ENCODE peak calls at places on chromosomes 3 and 15, in four cellular contexts. One of them, this sample, is unnamed. For H3K4me1, the result is how much of the 10 kb centered on the place peaks cover.

GRCh38 chr15:68783226-68784054 is 37.3 kb downstream of the ANP32A start:
- DNase-seq in IMR-90: no peak
- DNase-seq in pancreas: peak
- DNase-seq in CD8-positive, alpha-beta T cell: peak
- DNase-seq in this sample: peak

GRCh38 chr15:67998599-67999122 is 55.5 kb upstream of the PIAS1 start:
- DNase-seq in pancreas: peak
- DNase-seq in IMR-90: peak
- DNase-seq in CD8-positive, alpha-beta T cell: no peak
- DNase-seq in this sample: no peak

GRCh38 chr3:99013794-99014315 is 112.4 kb upstream of the DCBLD2 start:
- DNase-seq in pancreas: no peak
- DNase-seq in IMR-90: no peak
- DNase-seq in CD8-positive, alpha-beta T cell: no peak
- DNase-seq in this sample: no peak

GRCh38 chr3:36763850-36764703 is at the start of gene DCLK3:
- DNase-seq in pancreas: no peak
- DNase-seq in CD8-positive, alpha-beta T cell: no peak
- DNase-seq in IMR-90: no peak
- DNase-seq in this sample: peak

GRCh38 chr15:69265347-69265955 is 33.3 kb upstream of the PAQR5 start:
- DNase-seq in pancreas: no peak
- DNase-seq in IMR-90: peak
- DNase-seq in CD8-positive, alpha-beta T cell: no peak
- DNase-seq in this sample: peak

GRCh38 chr3:33578325-33579180 is 138.3 kb upstream of the UBP1 start:
- DNase-seq in pancreas: no peak
- DNase-seq in CD8-positive, alpha-beta T cell: no peak
- DNase-seq in IMR-90: peak
- DNase-seq in this sample: peak

GRCh38 chr3:69304396-69304795 is 81.5 kb downstream of the FRMD4B start:
- DNase-seq in IMR-90: no peak
- DNase-seq in CD8-positive, alpha-beta T cell: no peak
- DNase-seq in pancreas: no peak
- DNase-seq in this sample: no peak

GRCh38 chr3:71652786-71653419 is 69.4 kb upstream of the FOXP1 start:
- DNase-seq in pancreas: peak
- DNase-seq in CD8-positive, alpha-beta T cell: no peak
- DNase-seq in IMR-90: peak
- DNase-seq in this sample: peak

GRCh38 chr3:73669268-73669667 is 44.5 kb upstream of the PDZRN3 start:
- DNase-seq in IMR-90: peak
- DNase-seq in CD8-positive, alpha-beta T cell: no peak
- DNase-seq in pancreas: no peak
- DNase-seq in this sample: no peak

GRCh38 chr3:37999836-38000235 is 9.2 kb downstream of the VILL start:
- DNase-seq in CD8-positive, alpha-beta T cell: no peak
- DNase-seq in IMR-90: no peak
- DNase-seq in pancreas: peak
- DNase-seq in this sample: no peak

GRCh38 chr15:101549647-101550046 is 60.1 kb upstream of the PCSK6 start:
- DNase-seq in pancreas: no peak
- DNase-seq in CD8-positive, alpha-beta T cell: no peak
- DNase-seq in IMR-90: no peak
- DNase-seq in this sample: no peak

GRCh38 chr3:141331370-141332318 is 36.7 kb upstream of the ZBTB38 start:
- DNase-seq in IMR-90: peak
- DNase-seq in CD8-positive, alpha-beta T cell: no peak
- DNase-seq in pancreas: peak
- DNase-seq in this sample: peak

GRCh38 chr3:66763294-66763693 is 234.8 kb upstream of the KBTBD8 start:
- DNase-seq in CD8-positive, alpha-beta T cell: no peak
- DNase-seq in pancreas: no peak
- DNase-seq in IMR-90: peak
- DNase-seq in this sample: no peak

DNA sequence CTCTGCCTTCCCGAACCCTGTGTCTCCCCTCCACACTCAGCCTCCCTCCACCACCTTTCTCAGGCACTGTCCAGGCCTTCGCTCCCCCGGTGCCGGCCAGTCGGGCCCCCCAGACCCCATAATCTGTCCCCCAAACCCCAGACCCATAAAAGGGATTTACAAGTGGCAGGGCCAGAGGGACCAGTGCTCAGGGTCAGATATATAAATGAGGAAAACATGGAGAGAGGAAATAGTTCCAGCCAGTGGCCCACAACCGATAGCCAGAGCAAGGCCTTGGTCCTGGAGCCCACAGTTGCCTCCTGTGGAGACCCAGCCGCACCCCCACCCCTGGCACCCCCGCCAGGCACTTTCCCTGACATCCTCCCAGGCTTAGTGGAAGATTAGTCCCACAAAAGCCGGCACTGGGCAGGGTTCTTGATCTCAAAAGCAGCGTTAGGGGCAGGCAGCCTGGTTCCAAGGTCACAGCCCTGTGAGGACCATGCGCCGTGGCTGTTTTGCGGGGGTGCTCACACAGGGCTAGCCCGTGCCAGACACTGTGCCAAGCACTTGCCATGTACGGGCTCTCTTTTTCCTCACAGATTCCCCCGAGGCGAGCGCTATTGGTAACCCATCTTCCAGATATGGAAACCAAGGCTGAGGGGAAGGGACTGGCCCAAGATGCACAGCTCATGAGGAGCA is 1.1 kb upstream of the PLXND1 start:
- DNase-seq in IMR-90: no peak
- DNase-seq in CD8-positive, alpha-beta T cell: no peak
- DNase-seq in pancreas: no peak
- DNase-seq in this sample: no peak
- H3K4me1 ChIP-seq in IMR-90: under half
- H3K4me1 ChIP-seq in CD8-positive, alpha-beta T cell: under half
- H3K4me1 ChIP-seq in pancreas: under half
- H3K4me1 ChIP-seq in this sample: under half

GRCh38 chr15:73694419-73694818 is 10.2 kb downstream of the CD276 start:
- DNase-seq in CD8-positive, alpha-beta T cell: no peak
- DNase-seq in IMR-90: peak
- DNase-seq in pancreas: no peak
- DNase-seq in this sample: no peak
- H3K4me1 ChIP-seq in CD8-positive, alpha-beta T cell: under half
- H3K4me1 ChIP-seq in IMR-90: under half
- H3K4me1 ChIP-seq in pancreas: under half
- H3K4me1 ChIP-seq in this sample: under half

GRCh38 chr3:27722957-27723802 is 1.1 kb upstream of the EOMES start:
- DNase-seq in CD8-positive, alpha-beta T cell: no peak
- DNase-seq in pancreas: no peak
- DNase-seq in IMR-90: no peak
- DNase-seq in this sample: no peak
- H3K4me1 ChIP-seq in CD8-positive, alpha-beta T cell: under half
- H3K4me1 ChIP-seq in pancreas: under half
- H3K4me1 ChIP-seq in IMR-90: under half
- H3K4me1 ChIP-seq in this sample: under half

GRCh38 chr15:38709196-38709595 is 144.6 kb upstream of the RASGRP1 start:
- DNase-seq in IMR-90: no peak
- DNase-seq in pancreas: no peak
- DNase-seq in CD8-positive, alpha-beta T cell: no peak
- DNase-seq in this sample: no peak

GRCh38 chr15:38706956-38707355 is 142.3 kb upstream of the RASGRP1 start:
- DNase-seq in IMR-90: no peak
- DNase-seq in CD8-positive, alpha-beta T cell: no peak
- DNase-seq in pancreas: no peak
- DNase-seq in this sample: no peak

GRCh38 chr15:38705421-38706219 is 141.0 kb upstream of the RASGRP1 start:
- DNase-seq in CD8-positive, alpha-beta T cell: no peak
- DNase-seq in pancreas: no peak
- DNase-seq in IMR-90: no peak
- DNase-seq in this sample: no peak

GRCh38 chr15:38708672-38709188 is 144.1 kb upstream of the RASGRP1 start:
- DNase-seq in IMR-90: peak
- DNase-seq in pancreas: no peak
- DNase-seq in CD8-positive, alpha-beta T cell: no peak
- DNase-seq in this sample: peak

DNA sequence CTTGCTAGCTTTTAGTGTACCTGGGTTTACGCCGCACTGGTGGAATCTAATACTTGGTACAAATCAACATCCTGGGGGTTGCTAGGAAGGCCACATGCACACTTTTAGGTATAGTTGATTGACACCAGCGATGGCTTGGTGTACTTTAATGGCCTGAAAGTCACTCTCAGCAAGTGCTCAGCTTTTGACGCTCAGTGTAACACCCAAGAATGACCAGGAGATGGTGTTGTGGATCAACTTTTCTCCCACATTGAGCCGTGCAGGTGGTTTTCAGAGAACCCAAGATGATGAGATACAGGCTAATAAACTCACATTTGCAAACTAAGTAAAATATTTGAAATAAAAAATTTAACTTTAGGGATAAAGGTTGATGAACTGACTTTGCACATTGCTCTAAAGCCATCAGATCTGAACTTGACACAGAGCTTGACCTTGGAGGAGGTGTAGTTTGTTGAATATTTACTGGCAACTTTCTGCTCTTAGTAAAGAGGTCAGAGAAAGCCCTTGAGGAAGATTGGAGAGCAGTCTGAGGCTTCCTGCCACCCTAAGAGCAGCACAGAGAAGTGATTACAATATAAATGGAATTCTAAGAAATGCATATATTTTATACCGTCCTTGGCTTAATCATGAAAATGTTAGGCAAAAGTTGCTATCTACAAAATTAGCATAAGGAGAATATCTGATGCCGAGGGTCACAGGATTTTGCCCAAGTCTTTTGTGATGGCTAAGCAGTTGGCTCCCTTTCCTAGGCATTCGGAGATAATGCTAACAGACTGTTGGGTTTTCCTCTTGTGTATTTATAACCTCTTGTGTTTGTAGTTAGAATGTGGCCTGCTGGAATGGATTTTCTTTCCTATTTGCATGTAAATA is 143.4 kb upstream of the RASGRP1 start:
- DNase-seq in IMR-90: peak
- DNase-seq in pancreas: peak
- DNase-seq in CD8-positive, alpha-beta T cell: no peak
- DNase-seq in this sample: peak
- H3K4me1 ChIP-seq in IMR-90: under half
- H3K4me1 ChIP-seq in pancreas: under half
- H3K4me1 ChIP-seq in CD8-positive, alpha-beta T cell: under half
- H3K4me1 ChIP-seq in this sample: under half

GRCh38 chr3:172087198-172087597 is 47.8 kb downstream of the FNDC3B start:
- DNase-seq in pancreas: no peak
- DNase-seq in IMR-90: no peak
- DNase-seq in CD8-positive, alpha-beta T cell: no peak
- DNase-seq in this sample: no peak
- H3K4me1 ChIP-seq in pancreas: under half
- H3K4me1 ChIP-seq in IMR-90: under half
- H3K4me1 ChIP-seq in CD8-positive, alpha-beta T cell: under half
- H3K4me1 ChIP-seq in this sample: under half

GRCh38 chr15:79680721-79681120 is 216.1 kb downstream of the MTHFS start:
- DNase-seq in CD8-positive, alpha-beta T cell: no peak
- DNase-seq in pancreas: no peak
- DNase-seq in IMR-90: peak
- DNase-seq in this sample: no peak
- H3K4me1 ChIP-seq in CD8-positive, alpha-beta T cell: under half
- H3K4me1 ChIP-seq in pancreas: under half
- H3K4me1 ChIP-seq in IMR-90: under half
- H3K4me1 ChIP-seq in this sample: under half

DNA sequence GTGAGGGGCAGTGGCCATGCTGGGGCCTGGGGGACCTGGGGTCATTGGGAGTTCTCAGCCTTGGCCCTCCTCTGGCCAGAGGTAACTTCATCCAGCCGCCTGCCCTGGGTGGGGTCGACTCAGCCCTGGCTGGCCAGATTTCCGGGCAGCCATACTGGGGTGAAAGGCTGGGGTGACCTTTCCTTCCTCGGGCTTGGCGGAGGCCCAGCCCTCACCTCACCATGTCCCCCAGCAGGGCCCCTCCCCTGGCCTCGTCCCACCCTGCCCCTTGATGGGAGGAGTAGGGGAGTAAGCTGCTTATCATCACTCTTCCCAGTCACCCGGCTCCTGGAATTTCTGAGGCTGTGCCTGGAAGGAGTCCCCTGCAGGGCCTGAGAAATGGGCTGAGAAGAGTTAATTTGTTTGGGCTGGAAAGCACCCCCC is 5.4 kb downstream of the SEMA3F start:
- DNase-seq in CD8-positive, alpha-beta T cell: no peak
- DNase-seq in pancreas: no peak
- DNase-seq in IMR-90: no peak
- DNase-seq in this sample: no peak
- H3K4me1 ChIP-seq in CD8-positive, alpha-beta T cell: under half
- H3K4me1 ChIP-seq in pancreas: under half
- H3K4me1 ChIP-seq in IMR-90: under half
- H3K4me1 ChIP-seq in this sample: under half

GRCh38 chr3:100523050-100523760 is 30.8 kb downstream of the TMEM45A start:
- DNase-seq in IMR-90: no peak
- DNase-seq in pancreas: no peak
- DNase-seq in CD8-positive, alpha-beta T cell: no peak
- DNase-seq in this sample: no peak

GRCh38 chr3:100518983-100519382 is 26.6 kb downstream of the TMEM45A start:
- DNase-seq in CD8-positive, alpha-beta T cell: no peak
- DNase-seq in pancreas: no peak
- DNase-seq in IMR-90: peak
- DNase-seq in this sample: no peak

GRCh38 chr3:100521439-100521845 is 29.0 kb downstream of the TMEM45A start:
- DNase-seq in pancreas: no peak
- DNase-seq in IMR-90: no peak
- DNase-seq in CD8-positive, alpha-beta T cell: no peak
- DNase-seq in this sample: no peak

GRCh38 chr3:100525753-100526612 is 33.6 kb downstream of the TMEM45A start:
- DNase-seq in CD8-positive, alpha-beta T cell: no peak
- DNase-seq in pancreas: peak
- DNase-seq in IMR-90: peak
- DNase-seq in this sample: peak

DNA sequence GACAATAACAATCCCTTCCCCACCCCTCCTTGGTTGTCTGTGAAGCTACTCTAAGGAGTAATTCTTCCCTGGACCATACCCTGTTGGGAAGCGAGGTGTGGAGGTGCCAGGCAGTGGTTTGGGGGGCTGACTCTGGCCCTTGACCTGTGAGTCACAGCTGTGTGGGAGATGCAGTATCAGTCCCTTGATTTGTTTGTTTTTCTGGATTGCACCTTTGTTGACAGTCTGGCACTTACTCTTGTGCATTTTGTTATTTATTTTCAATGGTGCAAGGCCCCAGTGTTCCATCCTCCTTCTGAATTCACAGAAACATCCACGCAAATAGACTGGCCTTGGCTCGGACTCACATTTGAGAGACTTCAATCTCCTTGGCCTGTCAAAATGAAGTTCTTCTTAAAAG is 29.7 kb downstream of the TMEM45A start:
- DNase-seq in pancreas: no peak
- DNase-seq in IMR-90: no peak
- DNase-seq in CD8-positive, alpha-beta T cell: no peak
- DNase-seq in this sample: no peak
- H3K4me1 ChIP-seq in pancreas: under half
- H3K4me1 ChIP-seq in IMR-90: under half
- H3K4me1 ChIP-seq in CD8-positive, alpha-beta T cell: under half
- H3K4me1 ChIP-seq in this sample: under half

GRCh38 chr3:31536417-31536991 is 3.8 kb downstream of the STT3B start:
- DNase-seq in pancreas: no peak
- DNase-seq in CD8-positive, alpha-beta T cell: no peak
- DNase-seq in IMR-90: no peak
- DNase-seq in this sample: no peak
- H3K4me1 ChIP-seq in pancreas: under half
- H3K4me1 ChIP-seq in CD8-positive, alpha-beta T cell: half or more
- H3K4me1 ChIP-seq in IMR-90: under half
- H3K4me1 ChIP-seq in this sample: under half

GRCh38 chr3:39122811-39123210 is 15.3 kb downstream of the TTC21A start:
- DNase-seq in pancreas: no peak
- DNase-seq in CD8-positive, alpha-beta T cell: no peak
- DNase-seq in IMR-90: no peak
- DNase-seq in this sample: no peak
- H3K4me1 ChIP-seq in pancreas: under half
- H3K4me1 ChIP-seq in CD8-positive, alpha-beta T cell: under half
- H3K4me1 ChIP-seq in IMR-90: under half
- H3K4me1 ChIP-seq in this sample: under half

This sample was measured in hepatocyte.